ENCODE peak calls at places on chromosome 9, in eight cellular contexts. V is amniotic stem cell; F is AG09319; D is fibroblast of pulmonary artery; N is sigmoid colon; P is brain pericyte; I is body of pancreas; Z is activated T-cell treated with anti-CD3 and anti-CD28 coated beads, Interleukin-2, amount 50 U/mL, for 72 hours. S is an unnamed sample.

GRCh38 chr9:112665347-112665746 is 52.6 kb downstream of the INIP start:
- DNase-seq in V (no peak), F (no peak), D (peak; percentile 41), N (no peak), P (no peak), I (no peak), Z (no peak), S (peak; percentile 21)

GRCh38 chr9:137878146-137878941 is 762 bp downstream of the CACNA1B start:
- DNase-seq in V (no peak), F (no peak), D (peak; percentile 23), N (no peak), P (no peak), I (no peak), Z (peak; percentile 45), S (peak; percentile 82)

GRCh38 chr9:16992138-16992537 is 121.7 kb upstream of the BNC2 start:
- DNase-seq in V (no peak), F (no peak), D (no peak), N (no peak), P (no peak), I (no peak), Z (no peak), S (no peak)

GRCh38 chr9:33751536-33752129 is 43.7 kb upstream of the PRSS3 start:
- DNase-seq in V (no peak), F (no peak), D (no peak), N (no peak), P (no peak), I (no peak), Z (no peak), S (no peak)

GRCh38 chr9:106649664-106650063 is 213.3 kb upstream of the ZNF462 start:
- DNase-seq in V (no peak), F (no peak), D (no peak), N (no peak), P (no peak), I (no peak), Z (no peak), S (no peak)

GRCh38 chr9:129910628-129911567 is 75.6 kb downstream of the USP20 start:
- DNase-seq in V (peak; percentile 91), F (peak; percentile 99), D (peak; percentile 99), N (no peak), P (peak; percentile 78), I (no peak), Z (no peak), S (no peak)

GRCh38 chr9:129781991-129782390 is 21.0 kb upstream of the TOR1B start:
- DNase-seq in V (no peak), F (no peak), D (no peak), N (no peak), P (no peak), I (no peak), Z (no peak), S (no peak)

GRCh38 chr9:16654727-16655126 is 215.7 kb downstream of the BNC2 start:
- DNase-seq in V (no peak), F (no peak), D (no peak), N (no peak), P (no peak), I (no peak), Z (no peak), S (no peak)

GRCh38 chr9:107314763-107315162 is 31.7 kb downstream of the RAD23B start:
- DNase-seq in V (no peak), F (no peak), D (no peak), N (no peak), P (no peak), I (no peak), Z (no peak), S (no peak)

GRCh38 chr9:113805753-113806152 is 70.4 kb upstream of the ZNF618 start:
- DNase-seq in V (no peak), F (no peak), D (no peak), N (no peak), P (no peak), I (no peak), Z (no peak), S (no peak)

GRCh38 chr9:63817622-63818518 is 1467.1 kb downstream of the FOXD4L5 start:
- DNase-seq in V (no peak), F (no peak), D (no peak), N (peak; percentile 82), P (no peak), I (peak; percentile 47), Z (peak; percentile 77), S (peak; percentile 72)

GRCh38 chr9:136247947-136248637 is 2.5 kb upstream of the QSOX2 start:
- DNase-seq in V (no peak), F (no peak), D (no peak), N (no peak), P (no peak), I (no peak), Z (no peak), S (no peak)

GRCh38 chr9:135413461-135413860 is 66.1 kb upstream of the PPP1R26 start:
- DNase-seq in V (no peak), F (no peak), D (no peak), N (no peak), P (no peak), I (no peak), Z (no peak), S (no peak)

GRCh38 chr9:127361561-127361960 is 35.4 kb upstream of the SLC2A8 start:
- DNase-seq in V (no peak), F (no peak), D (no peak), N (no peak), P (no peak), I (no peak), Z (no peak), S (no peak)

GRCh38 chr9:137428311-137428630 is 5.1 kb downstream of the NOXA1 start:
- DNase-seq in V (no peak), F (no peak), D (no peak), N (no peak), P (no peak), I (no peak), Z (no peak), S (no peak)

GRCh38 chr9:85344901-85345300 is 396.9 kb downstream of the AGTPBP1 start:
- DNase-seq in V (no peak), F (no peak), D (no peak), N (no peak), P (no peak), I (no peak), Z (no peak), S (no peak)

GRCh38 chr9:114207034-114207815 is 51.9 kb downstream of the COL27A1 start:
- DNase-seq in V (peak; percentile 45), F (no peak), D (peak; percentile 16), N (peak; percentile 79), P (no peak), I (no peak), Z (no peak), S (no peak)

GRCh38 chr9:136952354-136952855 is 332 bp downstream of the LCN12 start:
- DNase-seq in V (no peak), F (no peak), D (no peak), N (no peak), P (no peak), I (no peak), Z (no peak), S (no peak)

GRCh38 chr9:4081549-4081895 is 218.3 kb downstream of the GLIS3 start:
- DNase-seq in V (no peak), F (no peak), D (no peak), N (no peak), P (no peak), I (no peak), Z (no peak), S (no peak)

GRCh38 chr9:90114641-90115040 is 509.8 kb downstream of the GADD45G start:
- DNase-seq in V (no peak), F (no peak), D (no peak), N (no peak), P (no peak), I (no peak), Z (no peak), S (no peak)

GRCh38 chr9:72828281-72828731 is 124.5 kb downstream of the ALDH1A1 start:
- DNase-seq in V (no peak), F (no peak), D (no peak), N (no peak), P (no peak), I (no peak), Z (no peak), S (no peak)

GRCh38 chr9:3704890-3705289 is 179.1 kb upstream of the RFX3 start:
- DNase-seq in V (no peak), F (no peak), D (no peak), N (no peak), P (no peak), I (no peak), Z (no peak), S (no peak)

GRCh38 chr9:110186254-110186653 is 21.7 kb downstream of the C9orf152 start:
- DNase-seq in V (no peak), F (no peak), D (no peak), N (no peak), P (no peak), I (no peak), Z (no peak), S (no peak)

GRCh38 chr9:73807956-73808355 is 656.3 kb downstream of the ANXA1 start:
- DNase-seq in V (no peak), F (no peak), D (peak; percentile 14), N (no peak), P (no peak), I (no peak), Z (no peak), S (no peak)

GRCh38 chr9:34522091-34522887 is 501 bp downstream of the ENHO start:
- DNase-seq in V (no peak), F (no peak), D (no peak), N (peak; percentile 76), P (no peak), I (peak; percentile 26), Z (no peak), S (no peak)

S was measured in GM20000.